ENCODE peak calls at places on chromosomes 6 and 20, in ten cellular contexts. One of them, this sample, is unnamed.

GRCh38 chr20:36856691-36857635 is 19.0 kb upstream of the TLDC2 start:
- DNase-seq in A549: no peak
- DNase-seq in PC-3: peak; percentile 32
- DNase-seq in left lung: no peak
- DNase-seq in heart right ventricle: no peak
- DNase-seq in endodermal cell: peak; percentile 33
- DNase-seq in stomach: no peak
- DNase-seq in CD8-positive, alpha-beta T cell: peak; percentile 32
- DNase-seq in neural progenitor cell: no peak
- DNase-seq in ovary: no peak
- DNase-seq in this sample: no peak

GRCh38 chr20:3811421-3812258 is 8.7 kb upstream of the AP5S1 start:
- DNase-seq in ovary: peak; percentile 100
- DNase-seq in left lung: peak; percentile 98
- DNase-seq in stomach: peak; percentile 99
- DNase-seq in endodermal cell: no peak
- DNase-seq in neural progenitor cell: no peak
- DNase-seq in PC-3: peak; percentile 99
- DNase-seq in CD8-positive, alpha-beta T cell: peak; percentile 95
- DNase-seq in A549: peak; percentile 97
- DNase-seq in heart right ventricle: peak; percentile 99
- DNase-seq in this sample: peak; percentile 72

GRCh38 chr6:5085638-5086293 is 625 bp downstream of the PPP1R3G start:
- DNase-seq in endodermal cell: peak; percentile 88
- DNase-seq in heart right ventricle: peak; percentile 55
- DNase-seq in left lung: no peak
- DNase-seq in PC-3: peak; percentile 42
- DNase-seq in neural progenitor cell: peak; percentile 73
- DNase-seq in ovary: peak; percentile 41
- DNase-seq in CD8-positive, alpha-beta T cell: no peak
- DNase-seq in A549: no peak
- DNase-seq in stomach: no peak
- DNase-seq in this sample: no peak

GRCh38 chr20:9458075-9458818 is 56.1 kb upstream of the LAMP5 start:
- DNase-seq in stomach: peak; percentile 27
- DNase-seq in neural progenitor cell: peak; percentile 68
- DNase-seq in endodermal cell: peak; percentile 76
- DNase-seq in PC-3: peak; percentile 61
- DNase-seq in left lung: no peak
- DNase-seq in heart right ventricle: no peak
- DNase-seq in ovary: no peak
- DNase-seq in A549: peak; percentile 4
- DNase-seq in CD8-positive, alpha-beta T cell: no peak
- DNase-seq in this sample: no peak

GRCh38 chr20:57772349-57772964 is 62.6 kb upstream of the PMEPA1 start:
- DNase-seq in ovary: no peak
- DNase-seq in left lung: peak; percentile 56
- DNase-seq in CD8-positive, alpha-beta T cell: peak; percentile 11
- DNase-seq in stomach: no peak
- DNase-seq in heart right ventricle: no peak
- DNase-seq in A549: peak; percentile 94
- DNase-seq in endodermal cell: peak; percentile 81
- DNase-seq in PC-3: peak; percentile 99
- DNase-seq in neural progenitor cell: peak; percentile 25
- DNase-seq in this sample: no peak

GRCh38 chr6:47473791-47474351 is 3.7 kb upstream of the CD2AP start:
- DNase-seq in PC-3: peak; percentile 23
- DNase-seq in heart right ventricle: no peak
- DNase-seq in A549: no peak
- DNase-seq in stomach: no peak
- DNase-seq in ovary: no peak
- DNase-seq in left lung: no peak
- DNase-seq in neural progenitor cell: no peak
- DNase-seq in endodermal cell: no peak
- DNase-seq in CD8-positive, alpha-beta T cell: no peak
- DNase-seq in this sample: no peak

GRCh38 chr6:41618598-41618997 is 19.7 kb upstream of the MDFI start:
- DNase-seq in heart right ventricle: no peak
- DNase-seq in ovary: no peak
- DNase-seq in neural progenitor cell: no peak
- DNase-seq in stomach: no peak
- DNase-seq in PC-3: no peak
- DNase-seq in left lung: no peak
- DNase-seq in CD8-positive, alpha-beta T cell: no peak
- DNase-seq in A549: no peak
- DNase-seq in endodermal cell: no peak
- DNase-seq in this sample: no peak

GRCh38 chr6:134000443-134000842 is 47.4 kb downstream of the TBPL1 start:
- DNase-seq in neural progenitor cell: no peak
- DNase-seq in A549: no peak
- DNase-seq in heart right ventricle: no peak
- DNase-seq in ovary: no peak
- DNase-seq in endodermal cell: no peak
- DNase-seq in stomach: no peak
- DNase-seq in left lung: no peak
- DNase-seq in PC-3: peak; percentile 65
- DNase-seq in CD8-positive, alpha-beta T cell: no peak
- DNase-seq in this sample: no peak

GRCh38 chr6:28081486-28081751 is 1.1 kb downstream of the ZNF165 start:
- DNase-seq in CD8-positive, alpha-beta T cell: no peak
- DNase-seq in endodermal cell: no peak
- DNase-seq in heart right ventricle: no peak
- DNase-seq in ovary: no peak
- DNase-seq in PC-3: no peak
- DNase-seq in left lung: no peak
- DNase-seq in neural progenitor cell: no peak
- DNase-seq in A549: no peak
- DNase-seq in stomach: no peak
- DNase-seq in this sample: no peak

GRCh38 chr20:33840759-33841438 is 29.8 kb downstream of the CHMP4B start:
- DNase-seq in stomach: no peak
- DNase-seq in PC-3: no peak
- DNase-seq in left lung: no peak
- DNase-seq in heart right ventricle: no peak
- DNase-seq in endodermal cell: no peak
- DNase-seq in A549: no peak
- DNase-seq in ovary: no peak
- DNase-seq in neural progenitor cell: no peak
- DNase-seq in CD8-positive, alpha-beta T cell: no peak
- DNase-seq in this sample: no peak

GRCh38 chr6:30463651-30464618 is 25.4 kb upstream of the HLA-E start:
- DNase-seq in endodermal cell: no peak
- DNase-seq in CD8-positive, alpha-beta T cell: peak; percentile 69
- DNase-seq in heart right ventricle: peak; percentile 42
- DNase-seq in stomach: peak; percentile 57
- DNase-seq in neural progenitor cell: no peak
- DNase-seq in ovary: no peak
- DNase-seq in left lung: peak; percentile 77
- DNase-seq in A549: no peak
- DNase-seq in PC-3: peak; percentile 72
- DNase-seq in this sample: no peak

GRCh38 chr20:60102665-60103210 is 144.5 kb downstream of the CDH26 start:
- DNase-seq in PC-3: peak; percentile 10
- DNase-seq in ovary: no peak
- DNase-seq in neural progenitor cell: no peak
- DNase-seq in CD8-positive, alpha-beta T cell: no peak
- DNase-seq in A549: no peak
- DNase-seq in left lung: no peak
- DNase-seq in stomach: no peak
- DNase-seq in endodermal cell: no peak
- DNase-seq in heart right ventricle: no peak
- DNase-seq in this sample: no peak
- TF ChIP-seq CTCF in PC-3: no peak
- TF ChIP-seq CTCF in ovary: no peak
- TF ChIP-seq CTCF in neural progenitor cell: no peak
- TF ChIP-seq CTCF in CD8-positive, alpha-beta T cell: no peak
- TF ChIP-seq CTCF in A549: no peak
- TF ChIP-seq CTCF in left lung: no peak
- TF ChIP-seq CTCF in stomach: no peak
- TF ChIP-seq CTCF in endodermal cell: no peak
- TF ChIP-seq CTCF in heart right ventricle: no peak
- TF ChIP-seq CTCF in this sample: no peak

DNA sequence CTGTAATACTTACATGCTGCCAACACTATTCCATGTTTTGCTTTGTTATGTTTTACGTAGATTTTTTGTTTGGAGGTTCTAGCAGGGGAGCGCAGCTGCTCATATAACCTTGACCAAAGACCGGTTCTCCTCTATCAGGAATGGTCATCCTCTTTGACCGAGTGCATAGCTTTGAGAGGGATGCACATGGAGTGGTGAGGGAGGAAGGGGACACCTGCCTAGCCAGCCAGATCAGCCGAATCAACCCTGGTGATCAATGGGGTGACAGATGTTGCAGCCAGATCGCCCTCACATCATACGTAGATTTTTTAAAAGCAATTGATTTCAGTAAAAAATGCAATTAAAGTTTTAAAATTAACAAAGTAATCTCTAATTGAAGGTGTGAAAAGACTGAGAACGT is 6.3 kb downstream of the DSTN start:
- DNase-seq in CD8-positive, alpha-beta T cell: no peak
- DNase-seq in heart right ventricle: no peak
- DNase-seq in ovary: no peak
- DNase-seq in PC-3: no peak
- DNase-seq in neural progenitor cell: no peak
- DNase-seq in stomach: no peak
- DNase-seq in endodermal cell: no peak
- DNase-seq in left lung: no peak
- DNase-seq in A549: no peak
- DNase-seq in this sample: no peak
- H3K4me1 ChIP-seq in CD8-positive, alpha-beta T cell: peaks cover 14% of the 10 kb centered on the region
- H3K4me1 ChIP-seq in heart right ventricle: peaks cover 99% of the 10 kb centered on the region
- H3K4me1 ChIP-seq in ovary: peaks cover 11% of the 10 kb centered on the region
- H3K4me1 ChIP-seq in PC-3: peaks cover 33% of the 10 kb centered on the region
- H3K4me1 ChIP-seq in neural progenitor cell: peaks cover 18% of the 10 kb centered on the region
- H3K4me1 ChIP-seq in stomach: peaks cover 49% of the 10 kb centered on the region
- H3K4me1 ChIP-seq in endodermal cell: no peaks in the 10 kb centered on the region
- H3K4me1 ChIP-seq in left lung: peaks cover 26% of the 10 kb centered on the region
- H3K4me1 ChIP-seq in A549: peaks cover 77% of the 10 kb centered on the region
- H3K4me1 ChIP-seq in this sample: peaks cover 19% of the 10 kb centered on the region

DNA sequence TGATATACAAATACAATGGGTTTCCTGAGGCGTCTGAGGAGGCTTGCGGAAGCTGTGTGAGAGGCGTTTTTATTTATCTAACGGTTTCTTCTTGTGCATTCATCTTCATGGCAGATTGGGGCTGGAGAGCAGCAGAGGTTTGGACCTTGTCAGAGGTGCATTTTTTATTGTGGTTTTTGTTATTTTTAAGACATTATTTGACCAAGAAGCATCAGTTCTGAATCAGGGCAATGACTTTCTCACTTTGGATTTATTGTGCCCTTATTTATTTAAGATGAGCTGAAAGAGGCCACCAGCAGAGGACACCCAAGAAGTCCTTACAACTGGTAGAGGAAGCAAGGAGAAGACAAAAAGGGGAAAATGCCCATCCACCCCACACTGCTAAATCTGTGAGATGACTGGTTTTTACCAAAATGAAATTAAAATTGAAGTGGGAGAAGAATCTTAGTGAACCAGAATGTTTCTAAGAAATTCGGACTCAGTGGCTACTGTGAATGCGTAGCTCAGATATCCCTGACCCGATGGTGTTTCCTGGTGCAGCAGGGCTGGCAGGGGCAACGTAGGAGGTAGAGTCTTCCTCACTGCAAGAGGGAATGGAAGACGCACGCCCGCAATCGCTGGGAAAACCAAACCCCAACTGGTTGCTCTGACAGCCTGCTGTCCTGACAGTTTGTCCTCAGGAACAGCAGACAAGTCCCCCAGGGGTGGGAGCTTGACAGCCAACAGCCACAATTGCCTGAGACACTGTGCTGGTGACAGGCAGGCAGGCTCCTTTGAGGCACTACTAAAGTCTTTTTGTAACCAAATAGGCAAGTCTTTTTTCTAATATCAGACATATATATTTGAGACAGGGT is 14.2 kb downstream of the PRR18 start:
- DNase-seq in left lung: no peak
- DNase-seq in PC-3: no peak
- DNase-seq in CD8-positive, alpha-beta T cell: no peak
- DNase-seq in neural progenitor cell: no peak
- DNase-seq in endodermal cell: no peak
- DNase-seq in A549: no peak
- DNase-seq in ovary: no peak
- DNase-seq in heart right ventricle: no peak
- DNase-seq in stomach: no peak
- DNase-seq in this sample: no peak
- TF ChIP-seq CTCF in left lung: no peak
- TF ChIP-seq CTCF in PC-3: no peak
- TF ChIP-seq CTCF in CD8-positive, alpha-beta T cell: no peak
- TF ChIP-seq CTCF in neural progenitor cell: no peak
- TF ChIP-seq CTCF in endodermal cell: no peak
- TF ChIP-seq CTCF in A549: no peak
- TF ChIP-seq CTCF in ovary: no peak
- TF ChIP-seq CTCF in heart right ventricle: no peak
- TF ChIP-seq CTCF in stomach: no peak
- TF ChIP-seq CTCF in this sample: no peak

GRCh38 chr6:170135461-170135820 is 155.4 kb downstream of the DLL1 start:
- DNase-seq in A549: no peak
- DNase-seq in stomach: no peak
- DNase-seq in CD8-positive, alpha-beta T cell: no peak
- DNase-seq in left lung: peak; percentile 19
- DNase-seq in neural progenitor cell: no peak
- DNase-seq in endodermal cell: no peak
- DNase-seq in ovary: no peak
- DNase-seq in PC-3: no peak
- DNase-seq in heart right ventricle: no peak
- DNase-seq in this sample: no peak
- H3K4me1 ChIP-seq in A549: no peaks in the 10 kb centered on the region
- H3K4me1 ChIP-seq in stomach: peaks cover 13% of the 10 kb centered on the region
- H3K4me1 ChIP-seq in CD8-positive, alpha-beta T cell: no peaks in the 10 kb centered on the region
- H3K4me1 ChIP-seq in left lung: no peaks in the 10 kb centered on the region
- H3K4me1 ChIP-seq in neural progenitor cell: peaks cover 7% of the 10 kb centered on the region
- H3K4me1 ChIP-seq in endodermal cell: no peaks in the 10 kb centered on the region
- H3K4me1 ChIP-seq in ovary: peaks cover 4% of the 10 kb centered on the region
- H3K4me1 ChIP-seq in PC-3: no peaks in the 10 kb centered on the region
- H3K4me1 ChIP-seq in heart right ventricle: peaks cover 52% of the 10 kb centered on the region
- H3K4me1 ChIP-seq in this sample: peaks cover 11% of the 10 kb centered on the region

DNA sequence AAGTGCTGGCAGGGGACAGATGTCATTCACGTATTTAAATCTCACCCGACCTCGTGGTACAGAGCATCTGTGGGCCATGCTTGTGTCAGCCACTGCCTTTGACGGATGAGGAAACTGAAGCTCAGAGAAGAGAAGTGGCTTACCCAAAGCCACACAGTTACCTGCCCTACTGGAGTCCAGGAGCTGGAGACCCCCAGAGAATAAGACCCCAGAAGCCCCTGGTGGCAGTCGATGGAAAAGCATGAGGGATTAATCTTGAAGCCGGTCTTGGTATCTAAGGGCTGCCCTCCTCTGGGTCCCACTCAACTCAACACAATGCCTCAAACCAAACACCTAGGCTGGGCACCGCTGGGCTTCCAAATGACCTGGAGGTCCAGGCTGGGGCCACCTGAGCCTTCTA is 83.1 kb downstream of the GRM4 start:
- DNase-seq in PC-3: no peak
- DNase-seq in stomach: no peak
- DNase-seq in A549: no peak
- DNase-seq in neural progenitor cell: no peak
- DNase-seq in ovary: no peak
- DNase-seq in heart right ventricle: no peak
- DNase-seq in endodermal cell: peak; percentile 72
- DNase-seq in left lung: no peak
- DNase-seq in CD8-positive, alpha-beta T cell: no peak
- DNase-seq in this sample: no peak
- TF ChIP-seq CTCF in PC-3: peak; percentile 39
- TF ChIP-seq CTCF in stomach: no peak
- TF ChIP-seq CTCF in A549: no peak
- TF ChIP-seq CTCF in neural progenitor cell: peak; percentile 42
- TF ChIP-seq CTCF in ovary: no peak
- TF ChIP-seq CTCF in heart right ventricle: no peak
- TF ChIP-seq CTCF in endodermal cell: peak; percentile 68
- TF ChIP-seq CTCF in left lung: no peak
- TF ChIP-seq CTCF in CD8-positive, alpha-beta T cell: no peak
- TF ChIP-seq CTCF in this sample: no peak

This sample was measured in esophagus squamous epithelium.